ENCODE peak calls at places on chromosome 2, in five cellular contexts. W is AG04449; A is amniotic epithelial cell; P is endothelial cell; M is stimulated activated CD4-positive, alpha-beta T cell treated with anti-CD3 and anti-CD28 coated beads, Interleukin-1b, Interleukin-23, amount 100 ng/mL, for 1 hour. K is an unnamed sample.

GRCh38 chr2:104127049-104127770 is 726.7 kb upstream of the POU3F3 start:
- DNase-seq in P (no peak), A (no peak), M (no peak), W (no peak), K (no peak)

GRCh38 chr2:4791488-4791887 is 900.7 kb upstream of the SOX11 start:
- DNase-seq in P (no peak), M (no peak), A (no peak), W (no peak), K (no peak)

GRCh38 chr2:66462196-66462825 is 27.4 kb downstream of the MEIS1 start:
- DNase-seq in M (no peak), P (no peak), A (no peak), W (no peak), K (no peak)

GRCh38 chr2:159072795-159073194 is 104.4 kb downstream of the TANC1 start:
- DNase-seq in M (no peak), W (no peak), P (no peak), A (peak), K (no peak)

GRCh38 chr2:160397530-160397865 is 96.1 kb downstream of the RBMS1 start:
- DNase-seq in W (no peak), A (no peak), M (no peak), P (no peak), K (no peak)

GRCh38 chr2:85501244-85501643 is 37.7 kb upstream of the MAT2A start:
- DNase-seq in M (no peak), W (no peak), P (no peak), A (peak), K (peak)

GRCh38 chr2:133651861-133652260 is 83.6 kb upstream of the NCKAP5 start:
- DNase-seq in M (no peak), A (no peak), W (no peak), P (no peak), K (no peak)

GRCh38 chr2:191922736-191923651 is 76.1 kb upstream of the CAVIN2 start:
- DNase-seq in A (no peak), P (no peak), M (no peak), W (no peak), K (no peak)

GRCh38 chr2:80073134-80073561 is 231.4 kb downstream of the LRRTM1 start:
- DNase-seq in W (no peak), M (no peak), A (peak), P (peak), K (peak)

GRCh38 chr2:27067385-27067784 is 4.1 kb downstream of the OST4 start:
- DNase-seq in P (no peak), W (no peak), M (no peak), A (no peak), K (no peak)

GRCh38 chr2:222239945-222240675 is 58.7 kb downstream of the PAX3 start:
- DNase-seq in A (no peak), W (no peak), M (no peak), P (no peak), K (no peak)

GRCh38 chr2:44970846-44971450 is 29.4 kb downstream of the SIX3 start:
- DNase-seq in P (no peak), W (no peak), M (no peak), A (no peak), K (no peak)

GRCh38 chr2:150147889-150148683 is 339.4 kb downstream of the RND3 start:
- DNase-seq in A (peak), P (no peak), M (no peak), W (no peak), K (no peak)